ENCODE peak calls at places on chromosomes 7 and 10, in eight cellular contexts. L is adipocyte, Q is fibroblast of mammary gland, P is colonic mucosa, J is spleen, T is GM13977, Y is NCI-H1048, W is astrocyte of the spinal cord. A is an unnamed sample.

GRCh38 chr7:2757361-2757903 is 69.4 kb downstream of the AMZ1 start:
- DNase-seq in L (peak; percentile 74), Q (no peak), P (no peak), J (no peak), T (no peak), Y (no peak), W (no peak), A (no peak)

GRCh38 chr7:45259966-45260646 is 102.5 kb downstream of the RAMP3 start:
- DNase-seq in L (peak; percentile 64), Q (peak; percentile 25), P (peak; percentile 64), J (peak; percentile 92), T (peak; percentile 75), Y (no peak), W (no peak), A (peak; percentile 69)

GRCh38 chr10:113029055-113029440 is 79.0 kb downstream of the TCF7L2 start:
- DNase-seq in L (no peak), Q (no peak), P (no peak), J (no peak), T (no peak), Y (no peak), W (peak; percentile 40), A (no peak)

GRCh38 chr10:37619336-37619735 is 238.1 kb downstream of the ZNF248 start:
- DNase-seq in L (no peak), Q (no peak), P (no peak), J (no peak), T (no peak), Y (no peak), W (no peak), A (no peak)

GRCh38 chr10:116084166-116084565 is 188.8 kb downstream of the GFRA1 start:
- DNase-seq in L (no peak), Q (no peak), P (no peak), J (no peak), T (no peak), Y (no peak), W (peak; percentile 22), A (no peak)

GRCh38 chr7:21169667-21170605 is 257.9 kb upstream of the SP4 start:
- DNase-seq in L (no peak), Q (no peak), P (no peak), J (no peak), T (no peak), Y (no peak), W (no peak), A (no peak)

GRCh38 chr10:46294641-46295230 is 7.9 kb downstream of the ANTXRL start:
- DNase-seq in L (no peak), Q (no peak), P (no peak), J (peak; percentile 65), T (no peak), Y (no peak), W (no peak), A (no peak)

GRCh38 chr7:3210531-3210930 is 90.5 kb upstream of the SDK1 start:
- DNase-seq in L (no peak), Q (no peak), P (no peak), J (peak; percentile 33), T (no peak), Y (no peak), W (no peak), A (no peak)

GRCh38 chr10:34589275-34589674 is 225.8 kb downstream of the PARD3 start:
- DNase-seq in L (no peak), Q (peak; percentile 33), P (no peak), J (no peak), T (no peak), Y (no peak), W (no peak), A (no peak)

GRCh38 chr7:25762511-25763119 is 389.4 kb upstream of the NFE2L3 start:
- DNase-seq in L (no peak), Q (no peak), P (no peak), J (no peak), T (no peak), Y (no peak), W (no peak), A (no peak)

GRCh38 chr10:43398939-43399871 is 9.8 kb downstream of the HNRNPF start:
- DNase-seq in L (peak; percentile 34), Q (peak; percentile 66), P (no peak), J (no peak), T (no peak), Y (no peak), W (peak; percentile 37), A (no peak)

GRCh38 chr10:121819049-121819448 is 108.8 kb downstream of the ATE1 start:
- DNase-seq in L (no peak), Q (peak; percentile 13), P (no peak), J (no peak), T (no peak), Y (no peak), W (no peak), A (no peak)

GRCh38 chr7:129258649-129259389 is 34.0 kb downstream of the AHCYL2 start:
- DNase-seq in L (no peak), Q (no peak), P (no peak), J (no peak), T (no peak), Y (no peak), W (peak; percentile 36), A (no peak)

GRCh38 chr7:96169439-96169838 is 152.5 kb downstream of the SLC25A13 start:
- DNase-seq in L (no peak), Q (no peak), P (no peak), J (no peak), T (no peak), Y (no peak), W (no peak), A (no peak)

GRCh38 chr10:43461950-43462349 is 25.0 kb downstream of the ZNF487 start:
- DNase-seq in L (peak; percentile 96), Q (peak; percentile 88), P (peak; percentile 57), J (no peak), T (peak; percentile 72), Y (peak; percentile 47), W (peak; percentile 86), A (peak; percentile 84)

GRCh38 chr7:47244692-47245091 is 337.2 kb downstream of the TNS3 start:
- DNase-seq in L (no peak), Q (no peak), P (no peak), J (no peak), T (no peak), Y (no peak), W (no peak), A (no peak)

GRCh38 chr10:34480345-34480744 is 334.8 kb downstream of the PARD3 start:
- DNase-seq in L (no peak), Q (no peak), P (peak; percentile 38), J (no peak), T (no peak), Y (no peak), W (no peak), A (no peak)

GRCh38 chr7:150961510-150962284 is 16.4 kb downstream of the KCNH2 start:
- DNase-seq in L (no peak), Q (no peak), P (no peak), J (no peak), T (no peak), Y (no peak), W (no peak), A (peak; percentile 53)

GRCh38 chr10:10542368-10542961 is 475.2 kb upstream of the CELF2 start:
- DNase-seq in L (no peak), Q (peak; percentile 82), P (no peak), J (no peak), T (no peak), Y (no peak), W (no peak), A (no peak)

GRCh38 chr7:129188372-129188891 is at the start of gene SMO:
- DNase-seq in L (peak; percentile 88), Q (no peak), P (peak; percentile 38), J (peak; percentile 74), T (peak; percentile 79), Y (no peak), W (peak; percentile 46), A (no peak)

GRCh38 chr7:774161-775109 is 47.4 kb upstream of the PRKAR1B start:
- DNase-seq in L (peak; percentile 68), Q (peak; percentile 39), P (peak; percentile 69), J (peak; percentile 88), T (peak; percentile 84), Y (peak; percentile 62), W (peak; percentile 33), A (peak; percentile 70)

GRCh38 chr7:824106-824505 is 8.2 kb upstream of the SUN1 start:
- DNase-seq in L (no peak), Q (no peak), P (no peak), J (peak; percentile 51), T (no peak), Y (no peak), W (no peak), A (no peak)

GRCh38 chr7:7783001-7783400 is 64.6 kb upstream of the RPA3 start:
- DNase-seq in L (no peak), Q (no peak), P (no peak), J (no peak), T (no peak), Y (no peak), W (no peak), A (no peak)

GRCh38 chr10:25865267-25865666 is 68.8 kb upstream of the MYO3A start:
- DNase-seq in L (no peak), Q (no peak), P (no peak), J (no peak), T (no peak), Y (no peak), W (no peak), A (no peak)

GRCh38 chr10:74738985-74739567 is 87.3 kb upstream of the KAT6B start:
- DNase-seq in L (peak; percentile 3), Q (peak; percentile 21), P (peak; percentile 22), J (no peak), T (peak; percentile 56), Y (no peak), W (peak; percentile 15), A (peak; percentile 55)

GRCh38 chr10:107409517-107409916 is 245.0 kb upstream of the SORCS1 start:
- DNase-seq in L (peak; percentile 8), Q (peak; percentile 33), P (no peak), J (no peak), T (no peak), Y (no peak), W (peak; percentile 5), A (no peak)

GRCh38 chr10:33665512-33665911 is 331.0 kb upstream of the NRP1 start:
- DNase-seq in L (no peak), Q (peak; percentile 88), P (no peak), J (no peak), T (no peak), Y (no peak), W (peak; percentile 25), A (no peak)

GRCh38 chr7:42102301-42102700 is 134.7 kb downstream of the GLI3 start:
- DNase-seq in L (no peak), Q (no peak), P (no peak), J (no peak), T (no peak), Y (no peak), W (no peak), A (no peak)